ENCODE peak calls at places on chromosomes 1 and 21, in nine cellular contexts. One of them, this sample, is unnamed.

GRCh38 chr1:42931911-42932422 is 26.7 kb downstream of the SLC2A1 start:
- DNase-seq in naive thymus-derived CD8-positive, alpha-beta T cell: peak
- DNase-seq in HEK293T: no peak
- DNase-seq in pancreas: no peak
- DNase-seq in endothelial cell: no peak
- DNase-seq in neural progenitor cell: no peak
- DNase-seq in T-helper 1 cell: peak
- DNase-seq in AG04450: no peak
- DNase-seq in cerebellar cortex: no peak
- DNase-seq in this sample: no peak

GRCh38 chr1:14561014-14561693 is 37.3 kb upstream of the KAZN start:
- DNase-seq in HEK293T: no peak
- DNase-seq in cerebellar cortex: no peak
- DNase-seq in AG04450: no peak
- DNase-seq in naive thymus-derived CD8-positive, alpha-beta T cell: no peak
- DNase-seq in neural progenitor cell: no peak
- DNase-seq in endothelial cell: no peak
- DNase-seq in T-helper 1 cell: no peak
- DNase-seq in pancreas: no peak
- DNase-seq in this sample: no peak

GRCh38 chr1:22930235-22930912 is 42.3 kb downstream of the LACTBL1 start:
- DNase-seq in naive thymus-derived CD8-positive, alpha-beta T cell: no peak
- DNase-seq in pancreas: no peak
- DNase-seq in AG04450: no peak
- DNase-seq in T-helper 1 cell: no peak
- DNase-seq in endothelial cell: peak
- DNase-seq in HEK293T: peak
- DNase-seq in cerebellar cortex: peak
- DNase-seq in neural progenitor cell: peak
- DNase-seq in this sample: no peak

GRCh38 chr1:31095298-31095981 is 29.9 kb upstream of the PUM1 start:
- DNase-seq in endothelial cell: no peak
- DNase-seq in T-helper 1 cell: no peak
- DNase-seq in neural progenitor cell: no peak
- DNase-seq in HEK293T: no peak
- DNase-seq in pancreas: no peak
- DNase-seq in naive thymus-derived CD8-positive, alpha-beta T cell: no peak
- DNase-seq in cerebellar cortex: no peak
- DNase-seq in AG04450: peak
- DNase-seq in this sample: peak

GRCh38 chr1:207298666-207299065 is 22.8 kb upstream of the CD55 start:
- DNase-seq in naive thymus-derived CD8-positive, alpha-beta T cell: no peak
- DNase-seq in HEK293T: no peak
- DNase-seq in neural progenitor cell: no peak
- DNase-seq in AG04450: no peak
- DNase-seq in cerebellar cortex: no peak
- DNase-seq in endothelial cell: no peak
- DNase-seq in T-helper 1 cell: no peak
- DNase-seq in pancreas: no peak
- DNase-seq in this sample: no peak

GRCh38 chr21:31173881-31174555 is 135.7 kb upstream of the KRTAP19-8 start:
- DNase-seq in pancreas: no peak
- DNase-seq in cerebellar cortex: peak
- DNase-seq in naive thymus-derived CD8-positive, alpha-beta T cell: no peak
- DNase-seq in neural progenitor cell: peak
- DNase-seq in T-helper 1 cell: no peak
- DNase-seq in HEK293T: peak
- DNase-seq in AG04450: no peak
- DNase-seq in endothelial cell: peak
- DNase-seq in this sample: no peak

GRCh38 chr1:153616144-153616884 is at the start of gene S100A14:
- DNase-seq in naive thymus-derived CD8-positive, alpha-beta T cell: no peak
- DNase-seq in HEK293T: no peak
- DNase-seq in cerebellar cortex: no peak
- DNase-seq in AG04450: no peak
- DNase-seq in neural progenitor cell: no peak
- DNase-seq in endothelial cell: no peak
- DNase-seq in T-helper 1 cell: no peak
- DNase-seq in pancreas: peak
- DNase-seq in this sample: no peak

GRCh38 chr1:101820080-101820479 is 176.6 kb downstream of the OLFM3 start:
- DNase-seq in T-helper 1 cell: no peak
- DNase-seq in AG04450: no peak
- DNase-seq in pancreas: no peak
- DNase-seq in naive thymus-derived CD8-positive, alpha-beta T cell: no peak
- DNase-seq in HEK293T: peak
- DNase-seq in neural progenitor cell: peak
- DNase-seq in cerebellar cortex: peak
- DNase-seq in endothelial cell: peak
- DNase-seq in this sample: peak

GRCh38 chr1:208219659-208220282 is 24.4 kb downstream of the PLXNA2 start:
- DNase-seq in endothelial cell: peak
- DNase-seq in naive thymus-derived CD8-positive, alpha-beta T cell: no peak
- DNase-seq in cerebellar cortex: no peak
- DNase-seq in pancreas: no peak
- DNase-seq in T-helper 1 cell: no peak
- DNase-seq in AG04450: no peak
- DNase-seq in neural progenitor cell: no peak
- DNase-seq in HEK293T: no peak
- DNase-seq in this sample: no peak

GRCh38 chr1:47521034-47521871 is 83.4 kb downstream of the FOXD2 start:
- DNase-seq in neural progenitor cell: no peak
- DNase-seq in AG04450: no peak
- DNase-seq in HEK293T: no peak
- DNase-seq in naive thymus-derived CD8-positive, alpha-beta T cell: no peak
- DNase-seq in T-helper 1 cell: no peak
- DNase-seq in endothelial cell: no peak
- DNase-seq in pancreas: no peak
- DNase-seq in cerebellar cortex: no peak
- DNase-seq in this sample: no peak

GRCh38 chr1:117342397-117342796 is 24.9 kb upstream of the MAN1A2 start:
- DNase-seq in neural progenitor cell: no peak
- DNase-seq in pancreas: no peak
- DNase-seq in endothelial cell: no peak
- DNase-seq in HEK293T: no peak
- DNase-seq in T-helper 1 cell: no peak
- DNase-seq in AG04450: no peak
- DNase-seq in cerebellar cortex: no peak
- DNase-seq in naive thymus-derived CD8-positive, alpha-beta T cell: no peak
- DNase-seq in this sample: no peak

GRCh38 chr1:40984066-40984465 is 4.6 kb downstream of the CTPS1 start:
- DNase-seq in endothelial cell: no peak
- DNase-seq in neural progenitor cell: no peak
- DNase-seq in cerebellar cortex: no peak
- DNase-seq in pancreas: no peak
- DNase-seq in HEK293T: no peak
- DNase-seq in AG04450: no peak
- DNase-seq in T-helper 1 cell: no peak
- DNase-seq in naive thymus-derived CD8-positive, alpha-beta T cell: no peak
- DNase-seq in this sample: no peak

GRCh38 chr1:161115132-161115711 is 2.6 kb downstream of the PFDN2 start:
- DNase-seq in AG04450: peak
- DNase-seq in cerebellar cortex: no peak
- DNase-seq in T-helper 1 cell: no peak
- DNase-seq in endothelial cell: no peak
- DNase-seq in neural progenitor cell: no peak
- DNase-seq in HEK293T: no peak
- DNase-seq in naive thymus-derived CD8-positive, alpha-beta T cell: no peak
- DNase-seq in pancreas: no peak
- DNase-seq in this sample: peak

GRCh38 chr21:15088483-15088882 is 23.7 kb upstream of the NRIP1 start:
- DNase-seq in neural progenitor cell: no peak
- DNase-seq in T-helper 1 cell: no peak
- DNase-seq in endothelial cell: no peak
- DNase-seq in naive thymus-derived CD8-positive, alpha-beta T cell: no peak
- DNase-seq in HEK293T: no peak
- DNase-seq in pancreas: no peak
- DNase-seq in AG04450: no peak
- DNase-seq in cerebellar cortex: no peak
- DNase-seq in this sample: no peak

GRCh38 chr1:23029337-23029736 is 10.1 kb downstream of the KDM1A start:
- DNase-seq in T-helper 1 cell: no peak
- DNase-seq in HEK293T: no peak
- DNase-seq in cerebellar cortex: no peak
- DNase-seq in endothelial cell: no peak
- DNase-seq in AG04450: no peak
- DNase-seq in neural progenitor cell: no peak
- DNase-seq in pancreas: no peak
- DNase-seq in naive thymus-derived CD8-positive, alpha-beta T cell: no peak
- DNase-seq in this sample: no peak

GRCh38 chr1:223738465-223739365 is 26.4 kb downstream of the CAPN2 start:
- DNase-seq in endothelial cell: no peak
- DNase-seq in HEK293T: peak
- DNase-seq in neural progenitor cell: no peak
- DNase-seq in cerebellar cortex: peak
- DNase-seq in naive thymus-derived CD8-positive, alpha-beta T cell: no peak
- DNase-seq in T-helper 1 cell: no peak
- DNase-seq in AG04450: no peak
- DNase-seq in pancreas: no peak
- DNase-seq in this sample: no peak

GRCh38 chr1:161127649-161128048 is 4.8 kb downstream of the DEDD start:
- DNase-seq in pancreas: no peak
- DNase-seq in T-helper 1 cell: no peak
- DNase-seq in HEK293T: no peak
- DNase-seq in cerebellar cortex: no peak
- DNase-seq in naive thymus-derived CD8-positive, alpha-beta T cell: no peak
- DNase-seq in AG04450: no peak
- DNase-seq in neural progenitor cell: no peak
- DNase-seq in endothelial cell: no peak
- DNase-seq in this sample: no peak

GRCh38 chr1:215957692-215958091 is 390.6 kb downstream of the KCTD3 start:
- DNase-seq in pancreas: no peak
- DNase-seq in cerebellar cortex: no peak
- DNase-seq in HEK293T: peak
- DNase-seq in AG04450: no peak
- DNase-seq in T-helper 1 cell: no peak
- DNase-seq in naive thymus-derived CD8-positive, alpha-beta T cell: no peak
- DNase-seq in neural progenitor cell: peak
- DNase-seq in endothelial cell: no peak
- DNase-seq in this sample: peak

GRCh38 chr1:29655945-29656866 is 419.9 kb downstream of the PTPRU start:
- DNase-seq in endothelial cell: peak
- DNase-seq in neural progenitor cell: peak
- DNase-seq in T-helper 1 cell: no peak
- DNase-seq in AG04450: no peak
- DNase-seq in cerebellar cortex: peak
- DNase-seq in naive thymus-derived CD8-positive, alpha-beta T cell: no peak
- DNase-seq in pancreas: no peak
- DNase-seq in HEK293T: peak
- DNase-seq in this sample: no peak

GRCh38 chr1:170581041-170581440 is 49.1 kb downstream of the GORAB start:
- DNase-seq in neural progenitor cell: no peak
- DNase-seq in cerebellar cortex: no peak
- DNase-seq in AG04450: no peak
- DNase-seq in pancreas: no peak
- DNase-seq in naive thymus-derived CD8-positive, alpha-beta T cell: no peak
- DNase-seq in T-helper 1 cell: no peak
- DNase-seq in endothelial cell: no peak
- DNase-seq in HEK293T: no peak
- DNase-seq in this sample: no peak

GRCh38 chr1:185533596-185533995 is 200.6 kb upstream of the HMCN1 start:
- DNase-seq in T-helper 1 cell: no peak
- DNase-seq in pancreas: no peak
- DNase-seq in HEK293T: no peak
- DNase-seq in AG04450: no peak
- DNase-seq in endothelial cell: no peak
- DNase-seq in cerebellar cortex: no peak
- DNase-seq in neural progenitor cell: no peak
- DNase-seq in naive thymus-derived CD8-positive, alpha-beta T cell: no peak
- DNase-seq in this sample: no peak

GRCh38 chr1:41811051-41811795 is 107.5 kb downstream of the HIVEP3 start:
- DNase-seq in naive thymus-derived CD8-positive, alpha-beta T cell: no peak
- DNase-seq in HEK293T: no peak
- DNase-seq in endothelial cell: no peak
- DNase-seq in AG04450: no peak
- DNase-seq in neural progenitor cell: no peak
- DNase-seq in T-helper 1 cell: no peak
- DNase-seq in pancreas: no peak
- DNase-seq in cerebellar cortex: no peak
- DNase-seq in this sample: no peak

GRCh38 chr21:45887788-45888187 is 93.8 kb upstream of the COL6A1 start:
- DNase-seq in endothelial cell: no peak
- DNase-seq in HEK293T: no peak
- DNase-seq in naive thymus-derived CD8-positive, alpha-beta T cell: no peak
- DNase-seq in AG04450: no peak
- DNase-seq in cerebellar cortex: no peak
- DNase-seq in T-helper 1 cell: no peak
- DNase-seq in pancreas: peak
- DNase-seq in neural progenitor cell: no peak
- DNase-seq in this sample: peak

GRCh38 chr1:199725002-199725401 is 302.5 kb upstream of the NR5A2 start:
- DNase-seq in endothelial cell: no peak
- DNase-seq in AG04450: no peak
- DNase-seq in T-helper 1 cell: no peak
- DNase-seq in cerebellar cortex: no peak
- DNase-seq in HEK293T: no peak
- DNase-seq in pancreas: no peak
- DNase-seq in naive thymus-derived CD8-positive, alpha-beta T cell: no peak
- DNase-seq in neural progenitor cell: no peak
- DNase-seq in this sample: no peak

GRCh38 chr1:201570886-201571624 is 32.1 kb downstream of the NAV1 start:
- DNase-seq in AG04450: no peak
- DNase-seq in cerebellar cortex: no peak
- DNase-seq in naive thymus-derived CD8-positive, alpha-beta T cell: no peak
- DNase-seq in pancreas: no peak
- DNase-seq in endothelial cell: no peak
- DNase-seq in HEK293T: no peak
- DNase-seq in T-helper 1 cell: no peak
- DNase-seq in neural progenitor cell: no peak
- DNase-seq in this sample: no peak

GRCh38 chr1:45800899-45801298 is 2.5 kb upstream of the MAST2 start:
- DNase-seq in HEK293T: no peak
- DNase-seq in neural progenitor cell: no peak
- DNase-seq in naive thymus-derived CD8-positive, alpha-beta T cell: no peak
- DNase-seq in pancreas: no peak
- DNase-seq in T-helper 1 cell: no peak
- DNase-seq in AG04450: no peak
- DNase-seq in endothelial cell: no peak
- DNase-seq in cerebellar cortex: no peak
- DNase-seq in this sample: no peak

GRCh38 chr21:35478096-35479080 is 429.3 kb upstream of the RUNX1 start:
- DNase-seq in neural progenitor cell: no peak
- DNase-seq in cerebellar cortex: no peak
- DNase-seq in naive thymus-derived CD8-positive, alpha-beta T cell: no peak
- DNase-seq in pancreas: no peak
- DNase-seq in AG04450: no peak
- DNase-seq in HEK293T: no peak
- DNase-seq in T-helper 1 cell: no peak
- DNase-seq in endothelial cell: no peak
- DNase-seq in this sample: no peak

GRCh38 chr1:233327938-233328660 is 575 bp downstream of the MAP3K21 start:
- DNase-seq in pancreas: peak
- DNase-seq in endothelial cell: peak
- DNase-seq in cerebellar cortex: no peak
- DNase-seq in HEK293T: peak
- DNase-seq in T-helper 1 cell: peak
- DNase-seq in AG04450: no peak
- DNase-seq in neural progenitor cell: peak
- DNase-seq in naive thymus-derived CD8-positive, alpha-beta T cell: peak
- DNase-seq in this sample: no peak

GRCh38 chr21:31180256-31181088 is 142.2 kb upstream of the KRTAP19-8 start:
- DNase-seq in HEK293T: peak
- DNase-seq in AG04450: no peak
- DNase-seq in naive thymus-derived CD8-positive, alpha-beta T cell: peak
- DNase-seq in pancreas: no peak
- DNase-seq in cerebellar cortex: peak
- DNase-seq in endothelial cell: no peak
- DNase-seq in T-helper 1 cell: no peak
- DNase-seq in neural progenitor cell: peak
- DNase-seq in this sample: no peak

GRCh38 chr1:51740652-51741051 is 123.8 kb downstream of the OSBPL9 start:
- DNase-seq in endothelial cell: no peak
- DNase-seq in T-helper 1 cell: no peak
- DNase-seq in pancreas: no peak
- DNase-seq in cerebellar cortex: no peak
- DNase-seq in AG04450: no peak
- DNase-seq in HEK293T: no peak
- DNase-seq in neural progenitor cell: no peak
- DNase-seq in naive thymus-derived CD8-positive, alpha-beta T cell: no peak
- DNase-seq in this sample: no peak